ENCODE peak calls at places on chromosomes 2 and 18, in seven cellular contexts. V is GM12878, F is SK-N-SH, L is HepG2, H is suprapubic skin, J is transverse colon, T is stomach. X is an unnamed sample.

GRCh38 chr18:46623541-46623940 is 33.5 kb downstream of the LOXHD1 start:
- DNase-seq in V (no peak), L (no peak), F (peak; percentile 60), T (no peak), J (no peak), H (no peak), X (no peak)

GRCh38 chr2:45990131-45990530 is 307.1 kb upstream of the EPAS1 start:
- DNase-seq in J (no peak), F (no peak), T (no peak), V (no peak), L (no peak), H (no peak), X (no peak)

GRCh38 chr2:54490863-54491262 is 34.7 kb downstream of the SPTBN1 start:
- DNase-seq in V (no peak), J (no peak), T (no peak), L (no peak), H (no peak), F (no peak), X (no peak)

GRCh38 chr2:190984595-190984994 is 29.4 kb downstream of the STAT1 start:
- DNase-seq in L (no peak), V (no peak), H (no peak), J (no peak), F (no peak), T (no peak), X (no peak)

GRCh38 chr2:190682168-190682567 is 33.3 kb downstream of the NAB1 start:
- DNase-seq in L (no peak), H (no peak), J (no peak), V (no peak), T (no peak), F (no peak), X (no peak)

GRCh38 chr2:234291765-234292204 is 205.1 kb downstream of the ARL4C start:
- DNase-seq in V (no peak), T (no peak), L (no peak), F (no peak), J (peak; percentile 75), H (peak; percentile 70), X (no peak)

GRCh38 chr2:65061910-65062339 is 5.7 kb downstream of the CEP68 start:
- DNase-seq in H (no peak), V (no peak), F (no peak), L (no peak), J (no peak), T (peak; percentile 83), X (no peak)

GRCh38 chr18:692841-693240 is 19.6 kb downstream of the ENOSF1 start:
- DNase-seq in J (no peak), V (no peak), H (no peak), F (no peak), T (no peak), L (no peak), X (no peak)

GRCh38 chr18:3451989-3452749 is 2.2 kb downstream of the TGIF1 start:
- DNase-seq in L (no peak), H (peak; percentile 76), J (peak; percentile 78), F (peak; percentile 64), T (peak; percentile 73), V (no peak), X (no peak)

GRCh38 chr2:65361623-65362022 is 70.8 kb downstream of the SPRED2 start:
- DNase-seq in F (peak; percentile 62), L (no peak), V (no peak), J (no peak), H (no peak), T (no peak), X (no peak)

GRCh38 chr2:167490394-167490793 is 602.1 kb downstream of the XIRP2 start:
- DNase-seq in H (no peak), V (no peak), J (no peak), L (no peak), T (no peak), F (no peak), X (no peak)

GRCh38 chr2:205405194-205405593 is 277.1 kb upstream of the NRP2 start:
- DNase-seq in H (no peak), T (no peak), V (no peak), L (no peak), F (no peak), J (no peak), X (no peak)

GRCh38 chr18:63452273-63452672 is 24.5 kb upstream of the SERPINB5 start:
- DNase-seq in J (peak; percentile 66), T (no peak), V (no peak), H (no peak), F (no peak), L (no peak), X (no peak)

GRCh38 chr18:72859088-72859487 is 8.7 kb downstream of the NETO1 start:
- DNase-seq in L (no peak), F (no peak), H (no peak), T (no peak), V (no peak), J (no peak), X (no peak)

GRCh38 chr18:8695932-8696510 is 9.3 kb upstream of the MTCL1 start:
- DNase-seq in V (no peak), L (no peak), F (no peak), T (no peak), H (no peak), J (no peak), X (no peak)

GRCh38 chr2:216385478-216385877 is 13.2 kb upstream of the MARCHF4 start:
- DNase-seq in J (no peak), V (no peak), F (no peak), H (no peak), L (no peak), T (no peak), X (no peak)

GRCh38 chr2:135975702-135976101 is 9.7 kb downstream of the DARS1 start:
- DNase-seq in V (no peak), L (no peak), T (no peak), H (no peak), F (no peak), J (no peak), X (no peak)

DNA sequence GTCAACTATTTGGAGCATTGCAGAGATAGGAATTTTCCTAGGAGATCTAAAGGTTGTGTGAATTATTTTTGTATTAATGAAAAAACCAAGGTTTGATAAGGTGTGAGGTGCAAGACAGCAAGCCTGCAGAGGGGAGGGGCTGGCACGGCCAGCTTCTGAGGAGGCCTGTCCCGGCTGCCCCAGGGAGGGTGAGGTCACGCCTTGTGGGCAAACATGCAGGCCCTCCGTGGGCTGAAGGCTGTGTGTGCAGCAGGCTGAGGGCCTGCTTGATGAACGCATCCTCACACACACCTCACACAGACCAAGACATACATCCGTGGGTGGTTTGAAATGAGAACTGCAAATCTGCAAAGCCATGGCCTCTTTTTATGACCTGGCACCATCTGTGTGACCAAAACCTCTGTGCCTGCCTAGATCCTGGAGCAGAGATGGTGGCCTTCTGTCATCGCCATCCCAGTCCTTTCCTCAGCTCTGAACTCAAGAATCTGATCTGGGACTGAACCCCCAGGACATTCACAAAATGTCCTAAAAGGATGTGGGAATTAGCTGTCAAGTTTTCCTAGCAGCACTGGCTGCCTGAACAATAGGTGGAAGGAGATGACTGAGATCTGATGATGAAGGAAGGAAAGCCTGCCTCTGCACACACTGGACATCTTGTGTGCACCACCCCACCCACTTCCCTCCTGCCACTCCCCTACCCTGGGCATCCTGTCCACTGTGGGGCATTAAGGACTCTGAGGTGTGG is 102.4 kb upstream of the MGAT4A start:
- DNase-seq in H (no peak), F (no peak), J (no peak), L (no peak), V (no peak), T (no peak), X (no peak)
- TF ChIP-seq EP300 in H (no peak), F (no peak), J (no peak), L (no peak), V (no peak), T (no peak), X (no peak)

GRCh38 chr18:41719808-41720207 is 235.2 kb upstream of the PIK3C3 start:
- DNase-seq in L (no peak), H (no peak), J (no peak), V (no peak), F (no peak), T (no peak), X (no peak)

GRCh38 chr18:41721103-41721502 is 233.9 kb upstream of the PIK3C3 start:
- DNase-seq in V (no peak), L (no peak), H (no peak), F (no peak), T (no peak), J (no peak), X (no peak)

GRCh38 chr18:41720226-41720625 is 234.8 kb upstream of the PIK3C3 start:
- DNase-seq in T (no peak), J (no peak), F (no peak), L (no peak), V (no peak), H (no peak), X (no peak)

GRCh38 chr18:41724195-41724594 is 230.8 kb upstream of the PIK3C3 start:
- DNase-seq in V (no peak), J (no peak), L (no peak), T (no peak), F (no peak), H (no peak), X (no peak)
- TF ChIP-seq EP300 in V (no peak), J (no peak), L (no peak), T (no peak), F (no peak), H (no peak), X (no peak)

DNA sequence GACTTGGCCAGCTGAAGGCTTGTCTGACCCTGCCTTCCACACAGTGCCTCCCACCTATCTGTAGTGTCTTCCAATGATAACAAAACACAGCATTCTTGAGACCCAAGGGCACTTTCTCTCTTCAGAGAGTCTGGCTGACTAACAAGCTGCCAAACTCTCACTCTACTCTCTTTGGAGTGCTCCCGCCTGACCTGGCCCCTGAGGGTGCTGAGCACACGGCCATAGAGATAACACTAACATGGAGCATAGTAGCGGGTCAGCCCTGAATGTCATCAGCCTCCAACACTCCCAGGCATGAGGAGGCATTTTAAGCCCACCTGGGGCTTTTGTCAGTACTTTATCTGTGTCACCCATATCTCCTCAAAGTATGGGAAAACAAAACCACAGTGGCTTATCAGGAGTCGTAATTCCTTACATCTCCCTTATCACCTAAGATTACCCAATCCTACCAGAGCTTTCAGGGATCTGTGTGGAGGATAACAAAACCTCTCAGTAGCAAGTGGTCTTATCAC is 160.3 kb upstream of the TCF4 start:
- DNase-seq in J (no peak), T (no peak), F (no peak), L (no peak), V (no peak), H (no peak), X (no peak)
- TF ChIP-seq EP300 in J (no peak), T (no peak), F (no peak), L (no peak), V (no peak), H (no peak), X (no peak)

GRCh38 chr2:129801575-129801974 is 177.9 kb upstream of the RAB6C start:
- DNase-seq in J (no peak), T (no peak), F (peak; percentile 30), L (no peak), V (no peak), H (no peak), X (no peak)
- TF ChIP-seq EP300 in J (no peak), T (no peak), F (no peak), L (no peak), V (no peak), H (no peak), X (no peak)

GRCh38 chr2:27019459-27020336 is 13.1 kb upstream of the TMEM214 start:
- DNase-seq in V (no peak), L (no peak), H (no peak), T (no peak), J (no peak), F (no peak), X (no peak)
- TF ChIP-seq EP300 in V (no peak), L (no peak), H (no peak), T (no peak), J (no peak), F (no peak), X (no peak)